ENCODE peak calls at places on chromosomes 12 and 14, in ten cellular contexts. N is effector memory CD4-positive, alpha-beta T cell; T is tibial artery; F is CD8-positive, alpha-beta memory T cell; I is pancreas; Y is left lung; V is HCT116; R is gastrocnemius medialis; S is tibial nerve; U is suprapubic skin. E is an unnamed sample.

GRCh38 chr12:88556213-88556612 is 24.1 kb downstream of the KITLG start:
- DNase-seq in N (no peak), T (no peak), F (no peak), I (no peak), Y (no peak), V (no peak), R (no peak), S (no peak), U (no peak), E (no peak)

GRCh38 chr12:15520083-15520482 is 197.8 kb downstream of the PTPRO start:
- DNase-seq in N (no peak), T (no peak), F (no peak), I (no peak), Y (no peak), V (no peak), R (no peak), S (no peak), U (no peak), E (no peak)

GRCh38 chr14:104681689-104682074 is 7.7 kb upstream of the INF2 start:
- DNase-seq in N (no peak), T (peak), F (no peak), I (peak), Y (peak), V (no peak), R (peak), S (peak), U (peak), E (peak)

GRCh38 chr12:116257213-116257612 is 20.3 kb downstream of the MED13L start:
- DNase-seq in N (no peak), T (no peak), F (no peak), I (no peak), Y (no peak), V (no peak), R (peak), S (no peak), U (no peak), E (no peak)

GRCh38 chr14:31969371-31969770 is 107.7 kb upstream of the ARHGAP5 start:
- DNase-seq in N (no peak), T (no peak), F (no peak), I (no peak), Y (no peak), V (no peak), R (no peak), S (no peak), U (no peak), E (no peak)

GRCh38 chr12:64066776-64067175 is 155.3 kb downstream of the KICS2 start:
- DNase-seq in N (no peak), T (no peak), F (no peak), I (no peak), Y (no peak), V (no peak), R (no peak), S (no peak), U (no peak), E (no peak)

GRCh38 chr14:62451221-62451620 is 594.0 kb downstream of the KCNH5 start:
- DNase-seq in N (no peak), T (no peak), F (no peak), I (no peak), Y (no peak), V (no peak), R (no peak), S (no peak), U (no peak), E (no peak)

GRCh38 chr12:47098099-47098498 is 18.3 kb upstream of the AMIGO2 start:
- DNase-seq in N (no peak), T (no peak), F (no peak), I (peak), Y (no peak), V (no peak), R (no peak), S (no peak), U (no peak), E (no peak)

GRCh38 chr14:90777830-90778467 is 38.3 kb downstream of the TTC7B start:
- DNase-seq in N (no peak), T (no peak), F (no peak), I (no peak), Y (no peak), V (no peak), R (no peak), S (no peak), U (no peak), E (no peak)

GRCh38 chr14:100078997-100079561 is 13.9 kb downstream of the EVL start:
- DNase-seq in N (peak), T (no peak), F (peak), I (no peak), Y (no peak), V (no peak), R (no peak), S (no peak), U (no peak), E (no peak)

GRCh38 chr12:15558915-15559528 is 230.2 kb downstream of the EPS8 start:
- DNase-seq in N (no peak), T (no peak), F (no peak), I (no peak), Y (no peak), V (no peak), R (no peak), S (no peak), U (no peak), E (no peak)

GRCh38 chr14:61456720-61457119 is 135.3 kb downstream of the PRKCH start:
- DNase-seq in N (peak), T (peak), F (peak), I (peak), Y (peak), V (peak), R (peak), S (peak), U (peak), E (peak)

GRCh38 chr14:58866386-58866785 is 228.6 kb downstream of the DACT1 start:
- DNase-seq in N (no peak), T (no peak), F (no peak), I (no peak), Y (no peak), V (no peak), R (no peak), S (no peak), U (no peak), E (no peak)

GRCh38 chr12:118979763-118980406 is 1.5 kb upstream of the SRRM4 start:
- DNase-seq in N (no peak), T (no peak), F (no peak), I (peak), Y (no peak), V (peak), R (no peak), S (no peak), U (no peak), E (no peak)

GRCh38 chr12:80509781-80510556 is 65.9 kb downstream of the PTPRQ start:
- DNase-seq in N (no peak), T (no peak), F (no peak), I (no peak), Y (no peak), V (no peak), R (no peak), S (no peak), U (no peak), E (no peak)

GRCh38 chr12:113850309-113851056 is 115.6 kb downstream of the RBM19 start:
- DNase-seq in N (no peak), T (peak), F (no peak), I (no peak), Y (no peak), V (no peak), R (peak), S (no peak), U (no peak), E (peak)

GRCh38 chr14:59175404-59175803 is 13.1 kb upstream of the DAAM1 start:
- DNase-seq in N (no peak), T (no peak), F (no peak), I (no peak), Y (no peak), V (no peak), R (no peak), S (no peak), U (no peak), E (no peak)

GRCh38 chr12:119410396-119410795 is 75.9 kb downstream of the CCDC60 start:
- DNase-seq in N (no peak), T (no peak), F (no peak), I (no peak), Y (no peak), V (no peak), R (no peak), S (no peak), U (no peak), E (no peak)

GRCh38 chr12:96106137-96106536 is 70.8 kb upstream of the LTA4H start:
- DNase-seq in N (no peak), T (no peak), F (no peak), I (no peak), Y (no peak), V (no peak), R (no peak), S (no peak), U (no peak), E (no peak)

GRCh38 chr14:48331421-48331820 is 656.0 kb upstream of the MDGA2 start:
- DNase-seq in N (no peak), T (no peak), F (no peak), I (no peak), Y (no peak), V (no peak), R (no peak), S (no peak), U (no peak), E (no peak)

GRCh38 chr12:82651489-82651888 is 35.2 kb upstream of the TMTC2 start:
- DNase-seq in N (no peak), T (no peak), F (no peak), I (no peak), Y (no peak), V (peak), R (no peak), S (no peak), U (no peak), E (no peak)

GRCh38 chr14:69299286-69300035 is 39.5 kb downstream of the GALNT16 start:
- DNase-seq in N (no peak), T (no peak), F (no peak), I (no peak), Y (no peak), V (no peak), R (no peak), S (no peak), U (no peak), E (no peak)

GRCh38 chr12:132163911-132164288 is 19.6 kb downstream of the NOC4L start:
- DNase-seq in N (no peak), T (no peak), F (no peak), I (no peak), Y (no peak), V (no peak), R (no peak), S (no peak), U (no peak), E (no peak)

GRCh38 chr12:66065146-66065545 is 65.4 kb downstream of the LLPH start:
- DNase-seq in N (no peak), T (no peak), F (no peak), I (no peak), Y (no peak), V (no peak), R (no peak), S (no peak), U (no peak), E (no peak)

GRCh38 chr12:85575115-85576096 is 260.8 kb downstream of the RASSF9 start:
- DNase-seq in N (no peak), T (peak), F (no peak), I (peak), Y (no peak), V (peak), R (peak), S (peak), U (no peak), E (no peak)

GRCh38 chr12:110590806-110591326 is 7.7 kb upstream of the PPTC7 start:
- DNase-seq in N (no peak), T (no peak), F (no peak), I (no peak), Y (no peak), V (no peak), R (no peak), S (no peak), U (no peak), E (no peak)

GRCh38 chr14:104639889-104640548 is 35.4 kb upstream of the TMEM179 start:
- DNase-seq in N (no peak), T (peak), F (peak), I (no peak), Y (no peak), V (peak), R (no peak), S (peak), U (no peak), E (peak)

DNA sequence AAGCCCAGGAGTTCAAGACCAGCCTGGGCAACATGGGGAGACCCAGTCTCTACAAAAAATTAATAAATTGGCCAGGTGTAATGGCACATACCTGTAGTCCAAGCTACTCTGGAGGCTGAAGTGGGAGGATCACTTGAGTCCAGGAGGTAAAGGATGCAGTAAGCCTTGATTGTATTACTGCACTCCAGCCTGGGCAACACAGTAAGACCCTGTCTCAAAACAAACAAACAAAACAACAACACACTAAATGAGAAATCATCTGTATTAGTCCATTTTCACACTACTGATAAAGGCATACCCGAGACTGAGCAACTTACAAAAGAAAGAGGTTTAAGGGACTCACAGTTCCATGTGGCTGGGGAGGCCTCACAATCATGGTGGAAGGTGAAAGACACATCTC is 4.7 kb upstream of the MLXIP start:
- DNase-seq in N (no peak), T (no peak), F (no peak), I (no peak), Y (no peak), V (no peak), R (no peak), S (no peak), U (no peak), E (no peak)
- H3K27ac ChIP-seq in N (no peak), T (no peak), F (no peak), I (no peak), Y (no peak), V (no peak), R (no peak), S (no peak), U (no peak), E (no peak)

DNA sequence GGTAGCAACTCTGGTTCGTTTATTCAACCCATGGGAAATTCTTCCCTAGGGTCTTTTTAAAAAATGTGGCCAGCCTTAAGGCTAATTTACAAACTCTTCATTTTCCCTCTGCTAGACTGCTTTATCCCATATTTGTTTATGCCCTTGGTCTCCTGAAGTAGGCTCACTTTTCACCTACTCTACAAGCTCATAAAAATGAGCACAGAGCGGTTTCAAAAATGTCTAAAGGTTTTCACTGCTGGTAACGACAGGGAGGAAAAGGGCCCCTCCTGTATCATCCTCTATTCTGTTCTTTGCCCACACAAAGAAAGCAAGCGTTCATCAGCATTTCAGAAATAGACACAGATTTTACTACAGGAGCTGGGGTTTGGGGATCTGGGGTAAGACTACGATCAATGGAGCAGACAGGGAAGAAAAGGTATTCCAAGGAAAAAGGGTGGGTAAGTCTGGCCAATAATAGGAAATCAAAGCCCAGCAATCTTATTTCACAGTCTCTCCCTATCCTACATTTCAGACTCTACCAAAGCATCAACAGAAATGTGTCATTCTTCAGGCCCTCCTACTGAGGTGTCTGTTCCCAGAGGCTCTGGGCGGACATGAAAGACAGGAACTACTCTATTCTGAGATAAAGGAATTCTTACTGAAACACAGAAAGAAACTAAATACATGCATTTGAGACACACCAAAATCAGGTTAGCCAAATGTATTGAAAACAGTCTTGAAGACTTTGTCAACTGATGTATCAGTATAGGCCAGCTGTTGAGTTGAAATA is 86.4 kb downstream of the SPPL3 start:
- DNase-seq in N (no peak), T (no peak), F (no peak), I (no peak), Y (no peak), V (no peak), R (no peak), S (no peak), U (no peak), E (no peak)
- H3K27ac ChIP-seq in N (no peak), T (no peak), F (no peak), I (no peak), Y (no peak), V (no peak), R (no peak), S (no peak), U (no peak), E (peak)

DNA sequence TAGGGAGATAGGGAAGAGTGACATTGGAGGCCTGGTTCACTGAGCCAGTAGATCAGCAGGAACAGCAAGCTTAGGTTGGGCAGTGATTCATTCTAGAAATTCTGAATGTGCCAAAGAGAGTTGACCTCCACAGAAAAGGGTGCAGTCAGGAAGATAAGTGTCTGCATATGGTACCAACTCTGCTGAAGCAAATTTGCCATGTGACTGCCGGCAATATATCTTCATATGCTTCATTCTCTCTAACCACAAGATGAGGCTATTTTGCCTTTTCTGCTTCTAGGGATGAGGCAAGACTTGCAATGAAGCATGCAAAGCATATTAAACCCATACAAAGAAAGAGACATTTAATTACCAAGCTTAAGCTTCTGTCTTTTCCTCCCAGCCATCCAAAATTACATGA is 13.6 kb downstream of the CCDC198 start:
- DNase-seq in N (no peak), T (no peak), F (no peak), I (no peak), Y (no peak), V (no peak), R (no peak), S (no peak), U (no peak), E (no peak)
- H3K27ac ChIP-seq in N (no peak), T (no peak), F (no peak), I (no peak), Y (no peak), V (no peak), R (no peak), S (no peak), U (no peak), E (no peak)

GRCh38 chr14:102661614-102662013 is 69.2 kb downstream of the RCOR1 start:
- DNase-seq in N (no peak), T (no peak), F (no peak), I (no peak), Y (no peak), V (no peak), R (no peak), S (no peak), U (no peak), E (no peak)
- H3K27ac ChIP-seq in N (no peak), T (no peak), F (no peak), I (no peak), Y (no peak), V (no peak), R (no peak), S (no peak), U (no peak), E (no peak)

GRCh38 chr14:93064411-93065271 is 51.1 kb downstream of the ITPK1 start:
- DNase-seq in N (no peak), T (no peak), F (no peak), I (no peak), Y (no peak), V (no peak), R (peak), S (no peak), U (no peak), E (no peak)

GRCh38 chr14:93068721-93069120 is 47.0 kb downstream of the ITPK1 start:
- DNase-seq in N (no peak), T (no peak), F (no peak), I (no peak), Y (no peak), V (no peak), R (no peak), S (no peak), U (no peak), E (no peak)

GRCh38 chr14:93063393-93063792 is 52.3 kb downstream of the ITPK1 start:
- DNase-seq in N (no peak), T (no peak), F (no peak), I (no peak), Y (no peak), V (no peak), R (no peak), S (no peak), U (no peak), E (no peak)

GRCh38 chr14:93067088-93067487 is 48.6 kb downstream of the ITPK1 start:
- DNase-seq in N (no peak), T (no peak), F (no peak), I (no peak), Y (no peak), V (no peak), R (no peak), S (no peak), U (no peak), E (no peak)

DNA sequence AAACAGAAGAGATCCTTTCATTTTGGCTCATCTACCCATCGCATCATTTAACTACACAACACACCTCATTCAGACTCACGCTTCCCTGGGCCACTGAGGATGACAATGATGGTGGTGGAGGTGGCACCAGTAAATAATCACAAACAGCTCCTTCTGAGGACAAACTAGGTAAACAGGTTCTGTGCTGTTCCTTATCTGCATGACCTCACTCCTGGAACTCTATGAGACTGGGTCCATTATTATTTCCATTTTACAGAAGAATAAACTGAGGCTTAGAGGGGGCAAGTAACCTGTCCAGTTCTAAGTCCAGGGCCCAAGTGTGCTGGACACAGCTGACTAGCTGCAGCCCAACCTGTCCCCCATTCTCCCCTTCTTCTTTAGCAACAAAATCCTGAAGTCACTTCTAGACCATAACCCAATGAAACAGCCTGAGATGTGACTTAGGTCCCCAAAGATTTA is 50.4 kb downstream of the ITPK1 start:
- DNase-seq in N (no peak), T (no peak), F (no peak), I (no peak), Y (no peak), V (no peak), R (no peak), S (no peak), U (no peak), E (no peak)
- H3K27ac ChIP-seq in N (no peak), T (peak), F (peak), I (no peak), Y (no peak), V (no peak), R (no peak), S (no peak), U (no peak), E (no peak)